ENCODE peak calls at places on chromosomes 16 and 17, in five cellular contexts. G is uterus, C is IMR-90, K is esophagus squamous epithelium, Q is body of pancreas. E is an unnamed sample. For H3K9me3, the result is how much of the 10 kb centered on the place peaks cover.

GRCh38 chr17:60390881-60391418 is 983 bp downstream of the USP32 start:
- DNase-seq in G (no peak), C (peak), K (no peak), Q (peak), E (no peak)

GRCh38 chr17:79951361-79952264 is 84.1 kb downstream of the TBC1D16 start:
- DNase-seq in G (peak), C (peak), K (no peak), Q (peak), E (peak)

GRCh38 chr16:3214904-3215600 is 19.9 kb downstream of the ZNF200 start:
- DNase-seq in G (no peak), C (no peak), K (no peak), Q (no peak), E (no peak)

GRCh38 chr17:34365340-34365739 is 2.3 kb upstream of the CCL1 start:
- DNase-seq in G (no peak), C (no peak), K (no peak), Q (no peak), E (no peak)

GRCh38 chr16:51500306-51500705 is 349.2 kb upstream of the SALL1 start:
- DNase-seq in G (no peak), C (peak), K (no peak), Q (no peak), E (no peak)

GRCh38 chr16:3187798-3188674 is at the start of gene OR1F1:
- DNase-seq in G (no peak), C (peak), K (no peak), Q (no peak), E (no peak)

GRCh38 chr17:73787721-73788051 is 143.4 kb upstream of the SDK2 start:
- DNase-seq in G (no peak), C (no peak), K (no peak), Q (no peak), E (no peak)

GRCh38 chr17:68665373-68665772 is 64.2 kb upstream of the FAM20A start:
- DNase-seq in G (no peak), C (no peak), K (no peak), Q (no peak), E (no peak)

GRCh38 chr16:89183463-89183862 is 11.9 kb downstream of the CDH15 start:
- DNase-seq in G (no peak), C (no peak), K (no peak), Q (no peak), E (no peak)

GRCh38 chr16:49556252-49557069 is 182.9 kb downstream of the C16orf78 start:
- DNase-seq in G (no peak), C (peak), K (no peak), Q (no peak), E (no peak)

GRCh38 chr16:17155936-17156335 is 314.8 kb downstream of the XYLT1 start:
- DNase-seq in G (no peak), C (no peak), K (no peak), Q (no peak), E (no peak)

GRCh38 chr17:52159159-52159809 is 770 bp upstream of the CA10 start:
- DNase-seq in G (no peak), C (no peak), K (no peak), Q (no peak), E (no peak)

GRCh38 chr17:48754500-48755261 is 26.1 kb upstream of the HOXB13 start:
- DNase-seq in G (no peak), C (no peak), K (no peak), Q (no peak), E (no peak)

GRCh38 chr17:50905460-50905803 is 39.3 kb upstream of the TOB1 start:
- DNase-seq in G (no peak), C (no peak), K (no peak), Q (peak), E (no peak)

GRCh38 chr17:83084621-83085056 is 5.2 kb downstream of the METRNL start:
- DNase-seq in G (no peak), C (no peak), K (no peak), Q (no peak), E (no peak)

GRCh38 chr17:45293413-45294211 is 23.2 kb downstream of the MAP3K14 start:
- DNase-seq in G (peak), C (peak), K (no peak), Q (peak), E (peak)

GRCh38 chr17:7019406-7019805 is 3.4 kb upstream of the BCL6B start:
- DNase-seq in G (peak), C (no peak), K (no peak), Q (no peak), E (no peak)

GRCh38 chr17:9054611-9055010 is 33.3 kb downstream of the NTN1 start:
- DNase-seq in G (no peak), C (no peak), K (no peak), Q (no peak), E (peak)

GRCh38 chr17:59074494-59074893 is 32.2 kb downstream of the TRIM37 start:
- DNase-seq in G (no peak), C (peak), K (no peak), Q (no peak), E (no peak)

GRCh38 chr16:15948532-15949209 is 745 bp upstream of the ABCC1 start:
- DNase-seq in G (no peak), C (no peak), K (no peak), Q (peak), E (no peak)

GRCh38 chr16:75682308-75682707 is 5.5 kb upstream of the CPHXL2 start:
- DNase-seq in G (no peak), C (no peak), K (no peak), Q (no peak), E (no peak)

DNA sequence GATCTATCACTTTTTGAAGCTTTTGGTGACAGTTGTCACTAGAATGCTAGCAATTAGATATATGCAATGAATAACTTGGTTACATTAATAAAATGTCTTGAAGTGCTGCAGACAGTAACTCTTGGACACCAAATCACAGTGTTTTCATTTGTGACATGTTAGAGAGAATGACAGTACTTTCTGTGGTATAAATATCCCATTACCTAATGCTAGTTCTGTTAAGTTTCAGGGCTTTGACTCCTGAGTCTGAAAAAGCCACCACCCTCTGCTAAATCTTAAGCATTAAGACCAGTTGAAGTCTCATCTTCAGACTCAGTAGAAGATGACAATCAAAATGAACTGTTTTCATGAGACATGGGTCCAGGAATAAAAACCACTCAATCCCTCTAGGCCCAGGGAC is 10.6 kb upstream of the CPHXL2 start:
- DNase-seq in G (no peak), C (no peak), K (no peak), Q (no peak), E (no peak)
- H3K9me3 ChIP-seq in G (under half), C (under half), K (under half), Q (under half), E (under half)

GRCh38 chr16:80915079-80915450 is 91.6 kb downstream of the CMC2 start:
- DNase-seq in G (no peak), C (no peak), K (no peak), Q (no peak), E (no peak)
- TF ChIP-seq POLR2A in G (no peak), C (no peak), K (no peak), Q (no peak), E (no peak)

GRCh38 chr16:62404857-62405611 is 368.8 kb upstream of the CDH8 start:
- DNase-seq in G (no peak), C (no peak), K (no peak), Q (no peak), E (no peak)
- H3K9me3 ChIP-seq in G (under half), C (under half), K (under half), Q (under half), E (under half)

GRCh38 chr17:76438906-76439305 is 14.0 kb downstream of the UBE2O start:
- DNase-seq in G (no peak), C (peak), K (no peak), Q (no peak), E (no peak)
- TF ChIP-seq POLR2A in G (no peak), C (no peak), K (no peak), Q (no peak), E (no peak)

E was measured in suprapubic skin.